ENCODE peak calls at places on chromosomes 16 and 17, in ten cellular contexts. Z is neural progenitor cell; H is endodermal cell; J is body of pancreas; W is heart left ventricle; R is sigmoid colon; I is stomach; E is CD8-positive, alpha-beta T cell; L is uterus; F is IMR-90. U is an unnamed sample.

GRCh38 chr16:49158029-49158642 is 123.5 kb downstream of the CBLN1 start:
- DNase-seq in W (no peak), I (no peak), L (no peak), J (no peak), H (peak), F (peak), R (no peak), Z (peak), E (no peak), U (peak)

GRCh38 chr16:7405166-7405565 is 72.5 kb downstream of the RBFOX1 start:
- DNase-seq in H (peak), E (no peak), L (no peak), I (peak), Z (peak), J (peak), W (peak), R (no peak), F (no peak), U (peak)

GRCh38 chr16:75054556-75054947 is 55.7 kb downstream of the ZNRF1 start:
- DNase-seq in I (no peak), W (no peak), Z (no peak), H (no peak), J (no peak), F (no peak), R (no peak), L (no peak), E (no peak), U (no peak)

GRCh38 chr17:70060415-70060814 is 14.6 kb upstream of the KCNJ16 start:
- DNase-seq in F (peak), Z (no peak), E (no peak), R (no peak), I (peak), L (no peak), H (no peak), W (no peak), J (peak), U (no peak)

GRCh38 chr16:20940864-20941634 is 40.5 kb downstream of the LYRM1 start:
- DNase-seq in L (no peak), E (no peak), F (no peak), Z (no peak), J (no peak), H (no peak), I (no peak), W (no peak), R (no peak), U (no peak)

GRCh38 chr16:89549007-89549700 is 11.3 kb upstream of the RPL13 start:
- DNase-seq in I (no peak), E (no peak), F (no peak), H (no peak), J (no peak), Z (no peak), L (no peak), R (no peak), W (no peak), U (no peak)

GRCh38 chr17:35129154-35129972 is 7.9 kb downstream of the FNDC8 start:
- DNase-seq in E (no peak), J (no peak), F (peak), W (no peak), R (no peak), I (no peak), H (no peak), Z (no peak), L (no peak), U (no peak)

GRCh38 chr17:75468311-75468754 is 11.9 kb downstream of the TMEM94 start:
- DNase-seq in H (no peak), L (no peak), Z (no peak), R (no peak), E (no peak), F (no peak), W (no peak), I (no peak), J (no peak), U (no peak)

GRCh38 chr16:89720520-89720858 is 209 bp downstream of the VPS9D1 start:
- DNase-seq in L (no peak), Z (peak), F (no peak), J (peak), I (peak), R (no peak), E (no peak), H (peak), W (peak), U (no peak)

GRCh38 chr16:57614546-57615343 is 13.7 kb upstream of the ADGRG1 start:
- DNase-seq in W (no peak), J (no peak), F (no peak), E (no peak), L (no peak), Z (no peak), I (peak), H (peak), R (peak), U (no peak)

GRCh38 chr16:86882586-86883280 is 304.4 kb downstream of the FOXL1 start:
- DNase-seq in Z (no peak), J (peak), W (peak), H (no peak), E (no peak), F (peak), I (no peak), L (no peak), R (peak), U (no peak)

GRCh38 chr16:22633794-22634193 is 123.1 kb downstream of the NPIPB5 start:
- DNase-seq in F (no peak), J (no peak), W (no peak), I (no peak), R (no peak), H (peak), L (no peak), E (no peak), Z (no peak), U (no peak)

GRCh38 chr16:87056551-87056950 is 260.6 kb downstream of the C16orf95 start:
- DNase-seq in W (no peak), I (no peak), F (no peak), H (peak), L (no peak), Z (no peak), E (no peak), R (peak), J (no peak), U (no peak)

GRCh38 chr16:27221576-27222498 is 18.5 kb downstream of the KDM8 start:
- DNase-seq in E (no peak), H (no peak), I (no peak), L (peak), Z (no peak), W (peak), F (peak), J (peak), R (no peak), U (no peak)

GRCh38 chr17:81299846-81300585 is 4.9 kb upstream of the SLC38A10 start:
- DNase-seq in R (no peak), I (no peak), H (no peak), E (no peak), J (no peak), Z (no peak), L (no peak), F (no peak), W (no peak), U (no peak)

GRCh38 chr17:19507673-19508326 is 25.9 kb upstream of the SLC47A1 start:
- DNase-seq in F (peak), R (peak), L (peak), E (peak), Z (peak), W (peak), I (peak), J (peak), H (peak), U (peak)

GRCh38 chr17:66557193-66557592 is 254.8 kb downstream of the PRKCA start:
- DNase-seq in J (no peak), R (no peak), E (no peak), F (no peak), H (no peak), W (no peak), I (no peak), Z (no peak), L (no peak), U (no peak)

GRCh38 chr17:20922128-20922670 is 120.6 kb downstream of the USP22 start:
- DNase-seq in I (no peak), E (no peak), H (no peak), F (peak), L (peak), W (peak), Z (no peak), R (no peak), J (no peak), U (no peak)

GRCh38 chr17:55453836-55454557 is 32.4 kb upstream of the MMD start:
- DNase-seq in W (no peak), H (no peak), L (no peak), E (no peak), Z (no peak), J (no peak), I (no peak), F (no peak), R (no peak), U (no peak)

GRCh38 chr17:72338847-72339790 is 218.3 kb downstream of the SOX9 start:
- DNase-seq in H (peak), F (peak), J (peak), I (no peak), R (no peak), Z (no peak), W (peak), E (no peak), L (no peak), U (no peak)

GRCh38 chr17:75313941-75314550 is 24.8 kb upstream of the SLC25A19 start:
- DNase-seq in F (peak), E (no peak), W (no peak), J (no peak), I (no peak), Z (no peak), L (no peak), R (peak), H (no peak), U (no peak)

GRCh38 chr16:11094838-11095565 is 150.6 kb downstream of the CLEC16A start:
- DNase-seq in L (no peak), E (no peak), H (no peak), I (no peak), F (no peak), J (no peak), Z (no peak), R (no peak), W (no peak), U (no peak)

GRCh38 chr17:36550491-36551417 is 6.0 kb downstream of the GGNBP2 start:
- DNase-seq in R (no peak), W (no peak), E (no peak), Z (no peak), F (no peak), J (no peak), I (no peak), H (no peak), L (no peak), U (no peak)

GRCh38 chr17:7969434-7969833 is 33.0 kb upstream of the GUCY2D start:
- DNase-seq in L (no peak), W (no peak), E (no peak), F (no peak), Z (no peak), R (peak), J (no peak), H (no peak), I (no peak), U (no peak)

GRCh38 chr16:16036359-16036792 is 87.0 kb downstream of the ABCC1 start:
- DNase-seq in H (no peak), L (no peak), E (no peak), Z (peak), W (no peak), R (no peak), J (no peak), F (no peak), I (peak), U (peak)

GRCh38 chr16:1193825-1194581 is 31.1 kb downstream of the TPSG1 start:
- DNase-seq in W (no peak), I (no peak), R (no peak), Z (no peak), L (no peak), E (no peak), H (peak), J (no peak), F (no peak), U (no peak)

GRCh38 chr17:15966183-15966878 is 21.4 kb downstream of the ADORA2B start:
- DNase-seq in W (no peak), I (peak), E (no peak), J (peak), Z (peak), H (peak), F (peak), L (no peak), R (peak), U (peak)

GRCh38 chr16:15573274-15573895 is 69.6 kb downstream of the MARF1 start:
- DNase-seq in Z (no peak), I (no peak), H (no peak), R (no peak), L (no peak), J (no peak), F (no peak), E (no peak), W (no peak), U (no peak)

GRCh38 chr17:50397111-50397918 is at the start of gene LRRC59:
- DNase-seq in Z (peak), J (peak), F (peak), W (peak), E (peak), H (peak), I (peak), L (peak), R (peak), U (no peak)

GRCh38 chr17:55360971-55361370 is 60.7 kb downstream of the MMD start:
- DNase-seq in I (no peak), H (no peak), W (no peak), J (no peak), E (no peak), L (no peak), F (no peak), Z (no peak), R (no peak), U (no peak)

GRCh38 chr17:17784599-17785264 is 52.1 kb downstream of the SREBF1 start:
- DNase-seq in W (no peak), J (peak), E (no peak), R (no peak), Z (peak), L (no peak), H (peak), F (no peak), I (peak), U (peak)

GRCh38 chr16:20611975-20612471 is 35.9 kb upstream of the ACSM2B start:
- DNase-seq in J (peak), H (no peak), R (peak), L (peak), F (no peak), W (peak), E (no peak), I (peak), Z (no peak), U (no peak)

GRCh38 chr16:68059804-68060203 is 25.4 kb upstream of the NFATC3 start:
- DNase-seq in R (peak), L (no peak), Z (no peak), I (no peak), H (no peak), J (no peak), E (no peak), F (no peak), W (no peak), U (no peak)

GRCh38 chr17:37461668-37462067 is 28.0 kb upstream of the DUSP14 start:
- DNase-seq in W (no peak), R (no peak), F (peak), E (no peak), Z (no peak), L (no peak), H (no peak), J (no peak), I (no peak), U (no peak)

GRCh38 chr17:38572665-38573365 is 32.9 kb downstream of the SRCIN1 start:
- DNase-seq in F (no peak), J (no peak), E (no peak), Z (peak), R (no peak), L (no peak), W (no peak), H (peak), I (peak), U (no peak)
- H3K4me3 ChIP-seq in F (no peak), J (no peak), E (no peak), Z (peak), R (peak), L (no peak), W (no peak), H (peak), I (peak), U (no peak)

DNA sequence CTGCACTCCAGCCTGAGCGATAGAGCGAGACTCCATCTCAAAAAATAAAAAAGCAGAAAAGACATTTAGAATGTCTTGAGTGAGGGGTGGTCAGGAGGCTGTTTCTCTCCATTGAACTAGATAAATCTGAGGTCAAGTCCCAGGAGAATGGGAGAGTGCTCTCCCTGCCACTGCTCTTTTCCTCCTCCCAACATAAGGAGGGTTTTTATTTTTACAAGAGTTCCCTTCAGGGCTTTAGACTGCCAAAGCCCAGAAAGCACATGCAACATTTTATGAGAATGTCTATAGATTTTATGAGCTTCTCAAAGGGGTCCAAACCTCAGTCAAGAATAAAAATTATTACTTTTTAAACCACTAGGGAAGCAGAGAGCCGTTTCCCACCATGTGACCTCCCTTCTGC is 1.6 kb downstream of the RND2 start:
- DNase-seq in W (no peak), Z (no peak), H (no peak), L (no peak), I (no peak), F (no peak), E (no peak), J (no peak), R (no peak), U (no peak)
- TF ChIP-seq CTCF in W (no peak), Z (no peak), H (no peak), L (no peak), I (no peak), F (no peak), E (no peak), J (no peak), R (no peak), U (no peak)

DNA sequence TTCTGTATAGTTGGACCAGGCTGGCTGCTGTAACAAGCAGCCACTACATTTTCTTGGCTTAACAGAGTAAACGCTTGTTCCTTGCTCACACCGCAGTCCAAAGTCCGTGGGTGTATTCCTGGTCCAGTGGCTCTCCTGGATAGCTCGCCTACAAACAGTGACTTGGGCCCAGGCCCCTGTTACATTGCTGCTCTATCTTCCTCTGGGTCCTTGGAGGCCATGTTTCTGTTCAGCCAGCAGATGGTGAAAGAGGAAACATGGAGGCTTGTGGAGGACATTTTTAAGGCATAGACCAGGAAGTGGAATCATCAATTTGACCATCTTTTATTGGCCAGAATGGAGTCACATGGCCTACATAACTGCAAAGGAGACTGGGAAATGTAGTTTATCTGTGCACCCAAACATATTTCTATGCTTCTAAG is 55.1 kb downstream of the ATP2C2 start:
- DNase-seq in E (no peak), L (no peak), W (no peak), I (no peak), H (peak), R (no peak), Z (no peak), J (no peak), F (peak), U (peak)
- H3K4me3 ChIP-seq in E (no peak), L (no peak), W (no peak), I (no peak), H (peak), R (no peak), Z (no peak), J (no peak), F (no peak), U (no peak)

DNA sequence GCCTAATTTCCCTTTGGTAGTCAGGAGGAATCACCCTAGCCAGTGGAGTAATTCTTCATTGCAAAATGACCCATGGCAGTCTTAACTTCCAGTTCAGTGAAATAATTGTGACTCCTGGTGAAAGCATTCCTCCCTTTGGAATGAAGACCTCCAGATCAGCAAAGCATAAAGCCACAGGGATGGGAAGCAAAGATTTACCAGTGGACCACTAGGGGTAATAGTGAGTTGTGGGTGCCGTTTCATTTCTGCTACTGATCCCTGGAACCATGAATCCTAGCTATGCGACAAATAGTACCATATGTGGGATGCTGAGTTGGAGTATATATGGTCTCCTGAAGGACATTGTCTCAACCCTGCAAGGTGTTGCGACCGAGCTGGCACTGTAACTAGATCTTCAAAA is 13.7 kb downstream of the DYNLL2 start:
- DNase-seq in W (no peak), L (no peak), E (no peak), H (no peak), F (no peak), R (no peak), I (no peak), J (no peak), Z (no peak), U (no peak)
- TF ChIP-seq CTCF in W (no peak), L (no peak), E (no peak), H (peak), F (no peak), R (no peak), I (no peak), J (no peak), Z (peak), U (no peak)

GRCh38 chr17:48554412-48555090 is 9.6 kb upstream of the HOXB2 start:
- DNase-seq in F (peak), H (peak), E (no peak), L (no peak), J (no peak), W (no peak), Z (peak), I (no peak), R (peak), U (no peak)
- H3K4me3 ChIP-seq in F (peak), H (peak), E (no peak), L (peak), J (no peak), W (no peak), Z (no peak), I (peak), R (peak), U (peak)

DNA sequence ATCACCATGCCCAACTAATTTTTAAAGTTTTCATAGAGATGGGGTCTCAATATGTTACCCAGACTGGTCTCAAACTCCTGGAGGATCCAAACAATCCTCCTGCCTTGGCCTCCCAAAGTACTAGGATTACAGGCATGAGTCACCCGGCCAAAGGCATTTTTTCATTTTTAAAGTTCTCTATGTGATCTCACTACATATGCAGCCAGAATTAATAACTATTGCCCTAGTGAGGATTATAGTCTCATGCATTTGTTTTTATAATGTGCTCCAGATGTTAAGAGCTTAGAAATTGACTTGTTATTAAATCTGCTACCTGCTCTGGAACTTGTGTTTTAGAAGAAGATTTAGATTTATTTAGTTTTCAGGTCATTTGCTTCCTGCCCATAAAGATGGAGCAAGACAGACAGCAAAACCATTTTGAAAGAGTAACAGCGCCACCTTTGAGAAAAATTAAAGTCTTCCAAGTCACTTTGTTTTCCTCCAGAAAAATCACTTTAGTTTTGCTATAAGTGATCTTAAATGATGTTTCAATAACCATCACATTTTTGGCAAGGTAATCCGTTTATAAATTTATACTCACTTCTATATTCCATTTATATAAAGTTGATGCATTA is 79.5 kb downstream of the CA4 start:
- DNase-seq in R (no peak), J (no peak), L (no peak), W (no peak), H (no peak), F (peak), E (no peak), I (no peak), Z (no peak), U (no peak)
- TF ChIP-seq CTCF in R (no peak), J (no peak), L (no peak), W (no peak), H (peak), F (no peak), E (no peak), I (no peak), Z (peak), U (peak)

GRCh38 chr17:33404070-33404770 is 111.1 kb upstream of the ASIC2 start:
- DNase-seq in Z (no peak), I (no peak), R (no peak), E (no peak), W (no peak), H (no peak), L (no peak), J (no peak), F (no peak), U (no peak)

GRCh38 chr17:33403194-33403593 is 110.1 kb upstream of the ASIC2 start:
- DNase-seq in J (no peak), I (no peak), L (no peak), R (no peak), E (no peak), Z (no peak), W (no peak), F (no peak), H (no peak), U (no peak)

GRCh38 chr17:33398386-33398785 is 105.3 kb upstream of the ASIC2 start:
- DNase-seq in F (no peak), E (no peak), W (no peak), J (no peak), H (no peak), R (no peak), L (no peak), Z (no peak), I (no peak), U (no peak)

GRCh38 chr17:33396818-33397217 is 103.7 kb upstream of the ASIC2 start:
- DNase-seq in W (no peak), J (no peak), E (no peak), L (no peak), Z (no peak), F (no peak), H (no peak), I (no peak), R (no peak), U (no peak)

GRCh38 chr17:33401253-33401652 is 108.2 kb upstream of the ASIC2 start:
- DNase-seq in H (no peak), F (no peak), R (no peak), Z (no peak), L (no peak), W (no peak), E (no peak), J (no peak), I (no peak), U (no peak)
- H3K4me3 ChIP-seq in H (no peak), F (no peak), R (no peak), Z (no peak), L (no peak), W (no peak), E (no peak), J (no peak), I (no peak), U (no peak)

U was measured in LNCaP clone FGC.